ENCODE peak calls at places on chromosomes 4 and X, in five cellular contexts. X is stimulated activated CD4-positive, alpha-beta T cell treated with anti-CD3 and anti-CD28 coated beads, Interleukin-15, amount 100 ng/mL, for 48 hours; H is NCI-H2081; C is foreskin fibroblast; T is activated CD8-positive, alpha-beta memory T cell treated with anti-CD3 and anti-CD28 coated beads, Interleukin-2, amount 50 U/mL, for 48 hours. S is an unnamed sample.

GRCh38 chr4:173793937-173794510 is 264.0 kb upstream of the HAND2 start:
- DNase-seq in X (no peak), H (no peak), C (no peak), T (no peak), S (no peak)

GRCh38 chr4:41428941-41429669 is 108.9 kb upstream of the LIMCH1 start:
- DNase-seq in X (no peak), H (no peak), C (no peak), T (no peak), S (no peak)

GRCh38 chr4:22372958-22373357 is 142.9 kb downstream of the ADGRA3 start:
- DNase-seq in X (no peak), H (no peak), C (no peak), T (no peak), S (no peak)

GRCh38 chr4:31089815-31090214 is 369.6 kb downstream of the PCDH7 start:
- DNase-seq in X (no peak), H (peak; percentile 95), C (no peak), T (no peak), S (no peak)

GRCh38 chr4:17232575-17233253 is 279.2 kb downstream of the QDPR start:
- DNase-seq in X (no peak), H (peak; percentile 14), C (peak; percentile 50), T (no peak), S (no peak)

GRCh38 chrX:68511255-68511654 is 12.4 kb downstream of the YIPF6 start:
- DNase-seq in X (no peak), H (peak; percentile 34), C (no peak), T (no peak), S (no peak)

GRCh38 chrX:26032141-26032917 is 105.8 kb upstream of the MAGEB18 start:
- DNase-seq in X (no peak), H (peak; percentile 33), C (no peak), T (no peak), S (no peak)

GRCh38 chr4:68175562-68176155 is 46.0 kb upstream of the TMPRSS11F start:
- DNase-seq in X (peak; percentile 33), H (peak; percentile 58), C (peak; percentile 26), T (no peak), S (no peak)

GRCh38 chr4:128287159-128287870 is at the start of gene PGRMC2:
- DNase-seq in X (peak; percentile 16), H (peak; percentile 16), C (no peak), T (peak; percentile 69), S (no peak)

GRCh38 chr4:24917076-24917856 is 4.4 kb upstream of the CCDC149 start:
- DNase-seq in X (no peak), H (no peak), C (no peak), T (no peak), S (no peak)